ENCODE peak calls at places on chromosomes 16 and 17, in four cellular contexts. R is GM12878, O is WTC11, V is HepG2. T is an unnamed sample.

GRCh38 chr16:79181419-79181818 is 419.1 kb downstream of the MAF start:
- DNase-seq in V (no peak), O (no peak), R (no peak), T (no peak)

GRCh38 chr17:14307560-14308024 is 6.7 kb downstream of the HS3ST3B1 start:
- DNase-seq in O (no peak), R (no peak), V (peak), T (no peak)

GRCh38 chr16:89320717-89321501 is 103.4 kb downstream of the ZNF778 start:
- DNase-seq in R (no peak), V (no peak), O (peak), T (peak)

GRCh38 chr17:55845385-55845784 is 94.5 kb downstream of the PCTP start:
- DNase-seq in R (no peak), V (no peak), O (peak), T (no peak)

GRCh38 chr16:24685539-24686432 is 43.7 kb upstream of the TNRC6A start:
- DNase-seq in V (peak), R (no peak), O (peak), T (peak)

GRCh38 chr16:56424791-56425438 is 430 bp downstream of the AMFR start:
- DNase-seq in V (no peak), O (peak), R (no peak), T (peak)

GRCh38 chr16:1734816-1735215 is 28.8 kb downstream of the MAPK8IP3 start:
- DNase-seq in V (no peak), R (no peak), O (no peak), T (no peak)

GRCh38 chr17:29376667-29377268 is 13.4 kb upstream of the TAOK1 start:
- DNase-seq in O (no peak), R (no peak), V (no peak), T (peak)

GRCh38 chr16:51401673-51402072 is 250.6 kb upstream of the SALL1 start:
- DNase-seq in R (no peak), V (no peak), O (no peak), T (no peak)

GRCh38 chr16:69338557-69339288 is 641 bp downstream of the COG8 start:
- DNase-seq in O (no peak), V (no peak), R (no peak), T (no peak)

GRCh38 chr17:3547628-3548027 is 10.0 kb downstream of the TRPV3 start:
- DNase-seq in R (no peak), O (no peak), V (no peak), T (no peak)

GRCh38 chr17:82752371-82753200 is 721 bp downstream of the TBCD start:
- DNase-seq in O (no peak), R (no peak), V (no peak), T (peak)

GRCh38 chr17:9924735-9925191 is 19.7 kb upstream of the RCVRN start:
- DNase-seq in R (peak), V (peak), O (no peak), T (peak)

GRCh38 chr17:29560306-29560705 is 6.5 kb downstream of the ABHD15 start:
- DNase-seq in O (peak), V (no peak), R (no peak), T (no peak)

GRCh38 chr16:68444058-68444657 is 4.2 kb downstream of the SMPD3 start:
- DNase-seq in V (peak), R (no peak), O (peak), T (peak)

GRCh38 chr17:30379303-30380105 is 777 bp downstream of the CPD start:
- DNase-seq in V (no peak), O (peak), R (no peak), T (peak)

GRCh38 chr17:56678249-56679144 is 85.0 kb downstream of the NOG start:
- DNase-seq in R (no peak), O (peak), V (no peak), T (no peak)

GRCh38 chr17:77174928-77175720 is 34.4 kb downstream of the SEC14L1 start:
- DNase-seq in R (no peak), O (no peak), V (no peak), T (no peak)

GRCh38 chr16:70430667-70431536 is 8.0 kb downstream of the ST3GAL2 start:
- DNase-seq in R (peak), V (peak), O (no peak), T (peak)

GRCh38 chr17:10149573-10150399 is 48.6 kb downstream of the GAS7 start:
- DNase-seq in V (no peak), O (no peak), R (peak), T (peak)

GRCh38 chr17:65678534-65678933 is 117.1 kb upstream of the AXIN2 start:
- DNase-seq in V (no peak), R (no peak), O (no peak), T (no peak)

GRCh38 chr17:34307110-34307509 is 12.1 kb upstream of the CCL8 start:
- DNase-seq in R (no peak), V (no peak), O (no peak), T (no peak)

GRCh38 chr16:76389126-76389525 is 111.9 kb downstream of the CNTNAP4 start:
- DNase-seq in V (no peak), O (no peak), R (no peak), T (no peak)

GRCh38 chr17:29510953-29511352 is 55.9 kb downstream of the ABHD15 start:
- DNase-seq in V (no peak), O (no peak), R (no peak), T (no peak)

GRCh38 chr17:16444258-16444886 is 29.0 kb downstream of the TRPV2 start:
- DNase-seq in O (no peak), R (no peak), V (no peak), T (no peak)

GRCh38 chr17:49676276-49676868 is 1.5 kb downstream of the SPOP start:
- DNase-seq in V (no peak), R (peak), O (no peak), T (peak)

GRCh38 chr16:84917492-84917891 is 93.8 kb downstream of the ZDHHC7 start:
- DNase-seq in O (no peak), R (no peak), V (no peak), T (no peak)

GRCh38 chr16:30368122-30368791 is 2.0 kb downstream of the TBC1D10B start:
- DNase-seq in R (no peak), O (no peak), V (no peak), T (no peak)

GRCh38 chr16:74225278-74225677 is 71.3 kb upstream of the PSMD7 start:
- DNase-seq in V (no peak), O (no peak), R (no peak), T (peak)

GRCh38 chr17:63426041-63426916 is 19.8 kb downstream of the CYB561 start:
- DNase-seq in O (no peak), R (no peak), V (no peak), T (no peak)

GRCh38 chr17:80795737-80796136 is 195.9 kb upstream of the CHMP6 start:
- DNase-seq in V (no peak), R (no peak), O (no peak), T (no peak)

GRCh38 chr17:57097832-57098421 is 12.9 kb downstream of the AKAP1 start:
- DNase-seq in O (no peak), V (no peak), R (no peak), T (no peak)

GRCh38 chr17:73283841-73284282 is 22.2 kb upstream of the CPSF4L start:
- DNase-seq in O (peak), R (no peak), V (no peak), T (no peak)

GRCh38 chr16:4673387-4674046 is 19.8 kb upstream of the NUDT16L1 start:
- DNase-seq in O (no peak), R (no peak), V (no peak), T (no peak)

GRCh38 chr17:70523407-70523806 is 354.1 kb downstream of the KCNJ2 start:
- DNase-seq in V (no peak), O (no peak), R (no peak), T (no peak)

GRCh38 chr17:43927101-43927935 is 15.0 kb downstream of the PPY start:
- DNase-seq in O (no peak), V (no peak), R (no peak), T (no peak)
- TF ChIP-seq NR2C2 in O (no peak), V (no peak), R (no peak), T (no peak)

GRCh38 chr16:23500212-23500865 is 10.0 kb downstream of the GGA2 start:
- DNase-seq in R (no peak), V (no peak), O (no peak), T (no peak)
- TF ChIP-seq NR2C2 in R (no peak), V (no peak), O (no peak), T (no peak)

GRCh38 chr17:6427284-6427781 is 7.6 kb downstream of the AIPL1 start:
- DNase-seq in V (no peak), R (peak), O (no peak), T (no peak)
- TF ChIP-seq NR2C2 in V (no peak), R (no peak), O (no peak), T (peak)

DNA sequence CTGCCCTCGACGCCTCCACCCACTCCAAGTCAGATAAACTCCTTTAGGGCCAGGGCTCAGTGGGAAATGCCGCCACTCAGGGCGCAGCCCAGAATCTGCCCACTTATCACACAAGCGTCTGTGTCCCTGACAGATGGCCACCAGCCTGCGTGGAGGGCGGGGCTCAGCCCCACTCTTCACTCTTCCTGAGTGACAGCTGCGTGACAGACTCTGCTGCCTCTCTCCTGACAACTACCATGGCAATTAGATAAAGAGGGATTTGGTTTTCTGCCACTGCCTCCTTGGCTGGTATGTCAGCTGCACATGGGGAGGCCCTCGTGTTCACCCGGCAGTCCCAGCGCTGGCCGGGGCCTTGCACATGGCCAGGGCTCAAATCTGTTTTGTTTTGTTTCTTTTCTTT is 96.2 kb downstream of the RTN4RL1 start:
- DNase-seq in O (no peak), V (no peak), R (no peak), T (no peak)
- TF ChIP-seq NR2C2 in O (no peak), V (no peak), R (no peak), T (no peak)

GRCh38 chr16:13935408-13935807 is 15.5 kb downstream of the ERCC4 start:
- DNase-seq in O (peak), V (peak), R (no peak), T (peak)
- TF ChIP-seq NR2C2 in O (no peak), V (no peak), R (no peak), T (no peak)

GRCh38 chr17:28369684-28370034 is 448 bp downstream of the VTN start:
- DNase-seq in O (no peak), V (peak), R (no peak), T (no peak)
- TF ChIP-seq NR2C2 in O (no peak), V (no peak), R (no peak), T (no peak)

GRCh38 chr17:8128125-8128784 is 4.3 kb upstream of the HES7 start:
- DNase-seq in V (no peak), R (no peak), O (no peak), T (no peak)

GRCh38 chr17:8125947-8126305 is 2.0 kb upstream of the HES7 start:
- DNase-seq in R (no peak), O (peak), V (no peak), T (peak)

GRCh38 chr17:8124350-8125195 is 667 bp upstream of the HES7 start:
- DNase-seq in R (no peak), V (no peak), O (no peak), T (no peak)

GRCh38 chr17:8125196-8125946 is 1.5 kb upstream of the HES7 start:
- DNase-seq in R (peak), O (peak), V (peak), T (peak)

GRCh38 chr17:8126306-8127066 is 2.6 kb upstream of the HES7 start:
- DNase-seq in V (no peak), O (peak), R (no peak), T (peak)
- TF ChIP-seq NR2C2 in V (no peak), O (no peak), R (no peak), T (no peak)

DNA sequence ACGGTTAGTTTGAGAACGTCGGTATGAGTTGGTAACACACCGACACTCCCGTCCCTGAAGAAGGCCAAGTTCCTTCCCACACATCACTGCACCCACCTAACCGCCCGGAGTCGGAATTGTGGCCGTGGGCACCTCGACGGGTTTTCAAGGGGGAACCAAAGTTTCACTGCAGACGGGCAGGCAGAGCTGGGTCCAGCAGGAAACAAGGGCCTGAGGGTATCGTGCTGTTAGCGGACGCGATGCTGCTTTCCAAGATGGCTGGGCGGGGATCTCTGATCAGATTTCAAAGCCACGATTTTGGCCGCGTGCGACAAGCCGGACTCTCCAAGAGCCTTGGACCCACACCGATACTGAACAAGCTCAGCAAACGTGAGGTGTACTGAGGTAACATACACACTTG is 82.3 kb upstream of the DOC2B start:
- DNase-seq in O (no peak), R (no peak), V (no peak), T (no peak)
- TF ChIP-seq NR2C2 in O (no peak), R (no peak), V (no peak), T (no peak)

T was measured in K562.